ENCODE peak calls at places on chromosomes 13 and 19, in ten cellular contexts. V, I, M, X, T, Q, E, Y, B and K are unnamed samples.

GRCh38 chr19:54114340-54114826 is 1.1 kb downstream of the TFPT start:
- DNase-seq in V (peak), I (peak), M (no peak), X (no peak), T (no peak), Q (peak), E (peak), Y (no peak), B (no peak), K (no peak)

GRCh38 chr13:94192576-94192975 is 286.9 kb downstream of the DCT start:
- DNase-seq in V (peak), I (peak), M (peak), X (no peak), T (peak), Q (no peak), E (no peak), Y (no peak), B (peak), K (no peak)

GRCh38 chr19:41939861-41940442 is 11.7 kb upstream of the ERFL start:
- DNase-seq in V (peak), I (peak), M (no peak), X (no peak), T (peak), Q (peak), E (no peak), Y (no peak), B (no peak), K (no peak)

GRCh38 chr13:71255633-71256032 is 611.4 kb downstream of the DACH1 start:
- DNase-seq in V (no peak), I (no peak), M (no peak), X (no peak), T (no peak), Q (no peak), E (no peak), Y (no peak), B (no peak), K (no peak)

GRCh38 chr19:17762505-17763229 is 11.4 kb downstream of the FCHO1 start:
- DNase-seq in V (peak), I (peak), M (no peak), X (no peak), T (peak), Q (no peak), E (no peak), Y (peak), B (peak), K (peak)

GRCh38 chr19:39506944-39507714 is 7.8 kb upstream of the SELENOV start:
- DNase-seq in V (peak), I (peak), M (no peak), X (no peak), T (peak), Q (no peak), E (no peak), Y (no peak), B (peak), K (peak)

GRCh38 chr13:35712907-35713685 is 236.6 kb upstream of the MAB21L1 start:
- DNase-seq in V (no peak), I (peak), M (no peak), X (no peak), T (no peak), Q (no peak), E (no peak), Y (no peak), B (no peak), K (no peak)

GRCh38 chr13:68190826-68191225 is 960.7 kb upstream of the PCDH9 start:
- DNase-seq in V (no peak), I (no peak), M (no peak), X (no peak), T (no peak), Q (no peak), E (no peak), Y (no peak), B (peak), K (peak)

GRCh38 chr13:22801402-22802003 is 379.3 kb upstream of the SGCG start:
- DNase-seq in V (no peak), I (no peak), M (no peak), X (no peak), T (peak), Q (no peak), E (no peak), Y (no peak), B (peak), K (no peak)

GRCh38 chr13:79246575-79246949 is 159.5 kb downstream of the RBM26 start:
- DNase-seq in V (no peak), I (no peak), M (peak), X (no peak), T (no peak), Q (no peak), E (no peak), Y (no peak), B (no peak), K (no peak)

GRCh38 chr13:20728579-20729300 is 25.2 kb downstream of the IL17D start:
- DNase-seq in V (no peak), I (no peak), M (no peak), X (no peak), T (no peak), Q (no peak), E (no peak), Y (no peak), B (no peak), K (no peak)

GRCh38 chr13:100392709-100393630 is 195.6 kb downstream of the GGACT start:
- DNase-seq in V (peak), I (peak), M (peak), X (peak), T (no peak), Q (no peak), E (peak), Y (peak), B (peak), K (peak)

GRCh38 chr13:25429466-25429865 is 57.7 kb downstream of the ATP8A2 start:
- DNase-seq in V (no peak), I (no peak), M (no peak), X (no peak), T (no peak), Q (no peak), E (no peak), Y (no peak), B (no peak), K (no peak)

GRCh38 chr19:2181618-2181997 is 17.9 kb downstream of the DOT1L start:
- DNase-seq in V (no peak), I (no peak), M (no peak), X (no peak), T (no peak), Q (no peak), E (no peak), Y (no peak), B (no peak), K (no peak)